ENCODE peak calls at places on chromosomes 3 and 15, in nine cellular contexts. A is CD8-positive, alpha-beta T cell; J is ovary; T is colonic mucosa; D is RWPE1; Q is dorsolateral prefrontal cortex; P is A549; C is spleen; U is heart left ventricle. G is an unnamed sample.

GRCh38 chr3:193905993-193906396 is 230.0 kb upstream of the HES1 start:
- DNase-seq in P (no peak), Q (no peak), U (no peak), C (no peak), D (no peak), J (peak), A (no peak), T (no peak), G (peak)

GRCh38 chr3:20458994-20459736 is 273.2 kb upstream of the SGO1 start:
- DNase-seq in P (no peak), D (no peak), A (no peak), U (no peak), J (no peak), Q (no peak), C (no peak), T (no peak), G (no peak)

GRCh38 chr3:55662683-55663082 is 175.6 kb upstream of the WNT5A start:
- DNase-seq in Q (no peak), C (no peak), P (no peak), U (no peak), J (no peak), T (no peak), A (no peak), D (peak), G (no peak)

GRCh38 chr3:71721721-71722157 is 3.5 kb downstream of the EIF4E3 start:
- DNase-seq in C (no peak), T (no peak), D (no peak), J (no peak), U (no peak), A (no peak), P (no peak), Q (no peak), G (no peak)

GRCh38 chr3:187533797-187534196 is 136.4 kb downstream of the SST start:
- DNase-seq in D (no peak), A (no peak), C (no peak), J (no peak), Q (no peak), T (no peak), U (no peak), P (no peak), G (no peak)

GRCh38 chr3:183829466-183829865 is 4.1 kb upstream of the MAP6D1 start:
- DNase-seq in D (no peak), U (no peak), T (no peak), J (no peak), Q (no peak), C (no peak), P (no peak), A (no peak), G (no peak)

GRCh38 chr3:181711325-181712135 is at the start of gene SOX2:
- DNase-seq in D (peak), J (peak), A (no peak), T (peak), C (peak), Q (peak), U (peak), P (peak), G (no peak)

GRCh38 chr3:133674290-133674912 is 12.7 kb upstream of the TOPBP1 start:
- DNase-seq in J (no peak), P (no peak), U (no peak), Q (no peak), C (no peak), A (no peak), T (no peak), D (no peak), G (no peak)

GRCh38 chr3:195073866-195074860 is 196.8 kb downstream of the XXYLT1 start:
- DNase-seq in U (peak), D (no peak), T (no peak), J (no peak), Q (no peak), P (no peak), C (peak), A (no peak), G (peak)

GRCh38 chr3:16810593-16811367 is 74.0 kb upstream of the PLCL2 start:
- DNase-seq in J (no peak), P (no peak), A (no peak), Q (no peak), U (no peak), D (no peak), C (no peak), T (no peak), G (no peak)

GRCh38 chr3:171168086-171168485 is 141.6 kb upstream of the SLC2A2 start:
- DNase-seq in Q (no peak), A (no peak), P (peak), C (no peak), J (no peak), D (peak), U (no peak), T (peak), G (no peak)

GRCh38 chr3:105719791-105720190 is 149.0 kb downstream of the CBLB start:
- DNase-seq in C (no peak), U (no peak), D (peak), Q (no peak), P (no peak), T (no peak), A (no peak), J (no peak), G (no peak)

GRCh38 chr3:45043715-45044299 is 17.7 kb downstream of the CLEC3B start:
- DNase-seq in Q (no peak), T (no peak), D (peak), P (no peak), U (no peak), J (no peak), A (no peak), C (no peak), G (no peak)

GRCh38 chr3:194311000-194311399 is 40.1 kb downstream of the CPN2 start:
- DNase-seq in T (no peak), J (no peak), C (no peak), P (no peak), Q (no peak), U (no peak), D (no peak), A (no peak), G (no peak)

GRCh38 chr15:81889480-81889871 is 156.3 kb downstream of the MEX3B start:
- DNase-seq in U (no peak), Q (no peak), C (no peak), A (no peak), T (no peak), J (no peak), P (no peak), D (no peak), G (no peak)

GRCh38 chr15:93288718-93289117 is 199.7 kb upstream of the RGMA start:
- DNase-seq in U (no peak), A (no peak), D (no peak), C (no peak), T (no peak), P (no peak), Q (no peak), J (no peak), G (no peak)

GRCh38 chr3:158279584-158279983 is 169.7 kb downstream of the RSRC1 start:
- DNase-seq in C (no peak), D (no peak), Q (no peak), P (no peak), T (no peak), A (no peak), J (no peak), U (no peak), G (no peak)

GRCh38 chr3:57820479-57820878 is 64.4 kb downstream of the SLMAP start:
- DNase-seq in A (no peak), U (no peak), Q (no peak), P (no peak), T (no peak), D (no peak), J (no peak), C (no peak), G (no peak)

GRCh38 chr3:56303508-56303907 is 164.8 kb downstream of the ERC2 start:
- DNase-seq in P (no peak), A (no peak), U (no peak), J (no peak), C (no peak), D (no peak), Q (no peak), T (peak), G (no peak)

DNA sequence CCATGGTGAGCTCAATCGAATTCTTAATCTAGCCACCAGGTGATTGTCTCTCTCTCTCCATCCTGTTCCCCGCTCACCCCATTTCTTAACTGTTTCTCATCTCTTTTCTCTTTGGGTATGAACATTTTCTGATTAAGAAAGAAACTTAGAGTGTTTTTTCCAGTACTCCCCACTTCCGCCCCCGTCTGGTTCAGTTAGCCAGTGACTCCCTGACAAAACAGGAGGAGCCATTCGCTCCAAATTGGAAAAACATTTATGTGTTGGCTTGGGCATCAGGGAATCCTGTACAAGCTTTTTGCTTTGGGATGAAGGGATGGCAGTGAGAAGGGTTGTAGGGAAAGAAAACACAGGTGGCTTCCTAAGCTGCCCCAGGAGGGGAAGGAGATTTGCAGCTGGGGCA is 47.0 kb downstream of the BOC start:
- DNase-seq in Q (no peak), C (no peak), T (no peak), U (no peak), D (no peak), J (no peak), P (no peak), A (no peak), G (no peak)
- TF ChIP-seq CTCF in Q (no peak), C (no peak), T (no peak), U (no peak), D (no peak), J (no peak), P (no peak), A (no peak), G (no peak)

GRCh38 chr3:191292243-191292642 is 37.0 kb upstream of the CCDC50 start:
- DNase-seq in A (no peak), U (no peak), P (no peak), Q (no peak), C (no peak), D (no peak), T (no peak), J (no peak), G (no peak)

GRCh38 chr3:191294291-191294690 is 34.9 kb upstream of the CCDC50 start:
- DNase-seq in J (no peak), Q (no peak), A (no peak), T (no peak), C (no peak), D (no peak), U (no peak), P (no peak), G (no peak)

GRCh38 chr3:191296041-191296541 is 33.1 kb upstream of the CCDC50 start:
- DNase-seq in T (no peak), P (no peak), D (no peak), J (no peak), Q (no peak), U (no peak), A (no peak), C (no peak), G (no peak)

DNA sequence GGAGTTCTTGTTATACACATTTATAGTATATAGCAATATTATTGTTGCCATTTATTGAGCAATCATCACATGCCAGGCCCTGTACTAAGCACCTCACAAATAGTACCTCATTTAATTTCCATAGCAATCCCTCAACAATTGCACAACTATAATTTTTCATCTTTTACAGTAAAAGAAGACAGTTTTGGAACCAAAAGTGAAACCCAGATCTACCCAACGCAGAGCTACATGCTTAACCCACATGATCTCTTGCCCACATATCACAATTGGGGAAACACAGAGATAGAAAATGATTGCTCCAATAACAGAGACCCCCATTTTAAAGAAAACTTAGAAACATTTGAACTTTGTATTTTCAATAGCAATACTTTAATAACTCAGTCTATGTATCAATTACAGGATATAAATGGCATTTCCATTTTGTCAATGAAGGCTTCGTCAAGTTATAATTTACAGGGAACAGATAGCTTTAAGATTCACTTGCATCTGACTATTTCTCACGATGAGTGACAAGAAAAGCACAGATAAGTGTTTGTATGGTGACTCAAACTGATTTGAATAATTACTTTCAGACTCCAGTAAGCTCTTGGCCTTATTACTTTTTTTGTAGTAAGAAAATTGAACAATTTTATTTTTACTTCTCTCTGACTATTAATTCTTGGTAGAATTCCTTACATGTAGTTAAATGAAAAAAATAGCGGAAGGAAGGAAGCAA is 38.7 kb upstream of the CCDC50 start:
- DNase-seq in U (no peak), T (no peak), P (no peak), D (no peak), J (no peak), C (no peak), A (no peak), Q (no peak), G (no peak)
- H3K27ac ChIP-seq in U (no peak), T (no peak), P (no peak), D (no peak), J (no peak), C (peak), A (no peak), Q (no peak), G (peak)

GRCh38 chr3:126358038-126358815 is 1.0 kb upstream of the KLF15 start:
- DNase-seq in P (no peak), A (no peak), Q (no peak), J (no peak), D (no peak), C (peak), T (no peak), U (peak), G (peak)
- TF ChIP-seq CTCF in P (no peak), A (no peak), Q (no peak), J (no peak), D (no peak), C (no peak), T (no peak), U (no peak), G (no peak)

GRCh38 chr15:80072285-80072684 is 12.8 kb downstream of the ZFAND6 start:
- DNase-seq in T (peak), P (peak), J (no peak), D (peak), U (no peak), C (no peak), Q (no peak), A (no peak), G (no peak)
- H3K27ac ChIP-seq in T (no peak), P (peak), J (no peak), D (no peak), U (no peak), C (no peak), Q (no peak), A (no peak), G (no peak)

GRCh38 chr3:164007764-164008163 is 1070.5 kb downstream of the SI start:
- DNase-seq in U (no peak), A (no peak), T (no peak), C (no peak), J (no peak), P (no peak), Q (no peak), D (no peak), G (no peak)

GRCh38 chr3:164004205-164004604 is 1074.1 kb downstream of the SI start:
- DNase-seq in Q (no peak), D (no peak), J (no peak), A (no peak), U (no peak), P (no peak), C (peak), T (no peak), G (no peak)
- TF ChIP-seq CTCF in Q (no peak), D (no peak), J (no peak), A (no peak), U (no peak), P (no peak), C (no peak), T (no peak), G (no peak)

GRCh38 chr3:53167418-53168174 is 6.6 kb downstream of the PRKCD start:
- DNase-seq in J (no peak), Q (no peak), D (no peak), T (no peak), U (no peak), C (no peak), P (no peak), A (no peak), G (no peak)

GRCh38 chr3:53166781-53167291 is 5.8 kb downstream of the PRKCD start:
- DNase-seq in P (no peak), J (peak), A (no peak), D (no peak), Q (peak), C (peak), T (no peak), U (peak), G (no peak)

GRCh38 chr3:53164911-53165310 is 3.9 kb downstream of the PRKCD start:
- DNase-seq in A (no peak), P (no peak), C (no peak), D (no peak), U (no peak), Q (no peak), T (no peak), J (no peak), G (no peak)

GRCh38 chr3:53168175-53168923 is 7.3 kb downstream of the PRKCD start:
- DNase-seq in A (no peak), P (no peak), J (no peak), T (no peak), Q (no peak), D (no peak), U (peak), C (no peak), G (no peak)

GRCh38 chr3:53166206-53166605 is 5.2 kb downstream of the PRKCD start:
- DNase-seq in D (no peak), A (no peak), C (no peak), P (no peak), U (no peak), Q (no peak), J (no peak), T (no peak), G (no peak)
- H3K27ac ChIP-seq in D (no peak), A (no peak), C (peak), P (no peak), U (no peak), Q (peak), J (no peak), T (no peak), G (no peak)

GRCh38 chr15:64740361-64741170 is 34.8 kb downstream of the RBPMS2 start:
- DNase-seq in Q (no peak), A (no peak), T (peak), J (peak), C (no peak), P (peak), D (peak), U (peak), G (peak)
- TF ChIP-seq CTCF in Q (no peak), A (no peak), T (no peak), J (peak), C (no peak), P (no peak), D (no peak), U (peak), G (peak)

G was measured in kidney.